ENCODE peak calls at places on chromosomes 11 and 22, in five cellular contexts. K, N, V, T and A are unnamed samples.
A peak's percentile ranks its signal among the peaks of the same experiment; 100 is the strongest.

GRCh38 chr22:19607198-19608113 is 83.2 kb upstream of the CLDN5 start:
- DNase-seq in K (peak; percentile 23), N (no peak), V (no peak), T (peak; percentile 51), A (no peak)

GRCh38 chr11:127524618-127525017 is 524.0 kb upstream of the KIRREL3 start:
- DNase-seq in K (no peak), N (no peak), V (no peak), T (no peak), A (no peak)

GRCh38 chr11:69075421-69076128 is 26.8 kb downstream of the TPCN2 start:
- DNase-seq in K (peak; percentile 67), N (no peak), V (peak; percentile 97), T (peak; percentile 99), A (peak; percentile 98)

GRCh38 chr22:48968201-48968959 is 859.3 kb downstream of the BRD1 start:
- DNase-seq in K (no peak), N (peak; percentile 85), V (no peak), T (no peak), A (no peak)

GRCh38 chr11:72720806-72721205 is 31.4 kb downstream of the ARAP1 start:
- DNase-seq in K (no peak), N (no peak), V (no peak), T (no peak), A (no peak)

GRCh38 chr11:100240051-100240450 is 447.0 kb upstream of the ARHGAP42 start:
- DNase-seq in K (no peak), N (no peak), V (no peak), T (no peak), A (no peak)

GRCh38 chr11:100636536-100636935 is 50.6 kb upstream of the ARHGAP42 start:
- DNase-seq in K (no peak), N (no peak), V (no peak), T (no peak), A (no peak)

GRCh38 chr11:62105611-62106245 is 18.1 kb upstream of the INCENP start:
- DNase-seq in K (no peak), N (no peak), V (no peak), T (no peak), A (no peak)

GRCh38 chr11:16805942-16806341 is 67.5 kb downstream of the C11orf58 start:
- DNase-seq in K (no peak), N (no peak), V (no peak), T (no peak), A (no peak)

GRCh38 chr11:128505449-128506058 is 81.8 kb downstream of the ETS1 start:
- DNase-seq in K (no peak), N (no peak), V (no peak), T (no peak), A (no peak)

GRCh38 chr11:61162092-61162935 is 1.1 kb upstream of the VPS37C start:
- DNase-seq in K (no peak), N (peak; percentile 76), V (no peak), T (peak; percentile 63), A (peak; percentile 37)

GRCh38 chr22:32352681-32353080 is 5.0 kb upstream of the RFPL3 start:
- DNase-seq in K (no peak), N (peak; percentile 60), V (no peak), T (no peak), A (no peak)

GRCh38 chr22:47322854-47323253 is 560.4 kb downstream of the TBC1D22A start:
- DNase-seq in K (no peak), N (no peak), V (no peak), T (no peak), A (no peak)

GRCh38 chr11:95877288-95877687 is 46.6 kb downstream of the MTMR2 start:
- DNase-seq in K (no peak), N (no peak), V (no peak), T (peak; percentile 96), A (no peak)

GRCh38 chr11:125372911-125373310 is 123.2 kb downstream of the FEZ1 start:
- DNase-seq in K (no peak), N (no peak), V (no peak), T (no peak), A (no peak)

DNA sequence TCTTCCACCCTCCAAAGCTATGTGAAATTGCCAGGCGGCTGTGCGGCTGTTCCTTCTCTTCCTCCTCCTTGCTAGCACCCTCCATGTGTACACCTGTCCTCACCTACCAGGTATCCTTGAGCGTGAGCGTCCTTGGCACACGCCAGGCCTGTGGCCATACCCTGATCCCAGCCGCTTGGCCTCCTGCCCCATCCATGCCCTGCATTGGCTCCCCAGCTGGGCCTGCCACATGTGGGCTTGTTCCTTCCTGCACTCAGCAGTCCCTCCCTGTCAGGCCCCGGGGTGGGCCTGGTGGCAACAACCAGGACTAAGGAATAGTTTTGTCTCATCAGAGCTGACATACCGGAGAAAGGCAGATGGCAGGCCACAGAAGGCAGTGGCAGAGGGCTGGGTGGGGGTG is 40.0 kb downstream of the SCUBE1 start:
- DNase-seq in K (no peak), N (no peak), V (no peak), T (no peak), A (no peak)
- H3K4me1 ChIP-seq in K (peaks cover 17% of the 10 kb centered on the region), N (no peaks in the 10 kb centered on the region), V (peaks cover 37% of the 10 kb centered on the region), T (no peaks in the 10 kb centered on the region), A (peaks cover 12% of the 10 kb centered on the region)

DNA sequence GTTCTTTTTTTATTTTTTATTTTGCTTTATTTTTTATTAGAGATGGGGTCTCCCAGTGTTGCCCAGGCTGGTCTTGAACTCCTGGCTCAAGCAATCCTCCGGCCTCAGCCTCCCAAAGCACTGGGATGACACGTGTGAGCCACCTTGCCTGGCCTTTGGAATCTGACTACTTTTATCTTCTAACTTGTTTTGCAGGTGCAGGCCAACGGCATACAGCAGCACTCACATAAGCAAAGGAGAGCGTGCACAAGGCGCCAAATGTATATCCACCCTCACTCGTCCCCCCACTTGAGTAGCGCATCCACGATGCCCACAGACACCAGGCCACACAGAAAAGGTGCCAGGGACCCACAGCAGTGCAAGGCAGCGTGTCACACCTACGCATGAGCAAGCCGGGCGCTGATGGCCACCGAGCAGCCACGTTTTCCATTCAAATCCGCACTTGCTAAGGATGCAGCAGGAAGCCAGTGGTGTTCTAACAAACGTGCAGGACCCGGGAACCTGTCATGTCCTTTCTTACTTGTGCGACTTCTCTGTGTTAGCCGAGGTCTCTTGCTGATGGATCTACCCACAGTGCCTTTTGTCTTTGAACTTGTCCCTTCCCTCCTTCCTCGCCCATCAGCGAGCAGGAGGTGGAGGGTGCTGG is 5.9 kb downstream of the ASCL2 start:
- DNase-seq in K (no peak), N (no peak), V (no peak), T (no peak), A (no peak)
- H3K4me1 ChIP-seq in K (peaks cover 3% of the 10 kb centered on the region), N (no peaks in the 10 kb centered on the region), V (no peaks in the 10 kb centered on the region), T (peaks cover 3% of the 10 kb centered on the region), A (peaks cover 11% of the 10 kb centered on the region)

GRCh38 chr11:102179366-102179765 is 69.1 kb downstream of the YAP1 start:
- DNase-seq in K (no peak), N (no peak), V (no peak), T (no peak), A (no peak)

GRCh38 chr11:102177974-102178631 is 67.9 kb downstream of the YAP1 start:
- DNase-seq in K (no peak), N (no peak), V (no peak), T (peak; percentile 96), A (no peak)

GRCh38 chr11:102172127-102172848 is 62.0 kb downstream of the YAP1 start:
- DNase-seq in K (no peak), N (no peak), V (no peak), T (peak; percentile 18), A (no peak)

DNA sequence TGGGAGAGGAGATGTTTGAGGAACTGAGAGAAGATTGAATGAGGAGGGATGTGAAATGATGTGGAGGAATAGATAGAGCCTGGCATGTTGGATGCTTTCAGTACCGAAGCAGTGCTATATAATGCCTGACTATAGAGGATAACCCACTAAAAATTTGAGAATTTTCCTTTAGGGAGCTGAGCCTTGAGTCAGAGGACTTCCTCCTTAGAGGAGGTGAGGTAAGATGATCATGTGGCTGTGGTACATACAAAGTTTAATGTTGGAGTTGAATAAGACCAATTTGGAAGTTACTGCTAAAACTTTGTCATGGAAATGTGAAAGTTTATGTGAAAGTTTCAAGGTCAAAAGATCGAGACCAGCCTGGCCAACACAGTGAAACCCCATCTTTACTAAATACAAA is 66.9 kb downstream of the YAP1 start:
- DNase-seq in K (no peak), N (no peak), V (no peak), T (no peak), A (no peak)
- H3K4me1 ChIP-seq in K (no peaks in the 10 kb centered on the region), N (peaks cover under 1% of the 10 kb centered on the region), V (peaks cover 3% of the 10 kb centered on the region), T (peaks cover 36% of the 10 kb centered on the region), A (peaks cover 7% of the 10 kb centered on the region)

GRCh38 chr22:27296091-27296675 is 505.4 kb downstream of the MN1 start:
- DNase-seq in K (no peak), N (no peak), V (no peak), T (no peak), A (no peak)
- H3K4me1 ChIP-seq in K (no peaks in the 10 kb centered on the region), N (peaks cover 5% of the 10 kb centered on the region), V (no peaks in the 10 kb centered on the region), T (no peaks in the 10 kb centered on the region), A (no peaks in the 10 kb centered on the region)

DNA sequence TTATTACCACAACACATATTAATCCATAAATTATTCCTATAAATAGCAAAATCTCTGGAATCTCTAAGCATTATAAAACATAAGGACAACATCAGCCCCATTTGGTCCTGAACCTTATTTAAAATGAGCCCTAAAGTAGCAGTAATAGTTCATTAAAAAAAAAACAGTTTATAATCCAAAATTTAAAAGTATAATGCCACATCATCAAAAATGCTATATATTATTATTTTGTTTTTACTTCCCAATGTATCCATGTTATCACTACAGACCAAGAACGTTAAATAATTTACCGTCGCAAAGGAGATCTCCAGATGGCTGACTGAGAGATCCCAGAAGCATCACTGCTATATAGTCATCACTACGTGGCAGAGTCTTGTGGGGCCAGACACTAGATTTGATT is 19.6 kb downstream of the GUCY1A2 start:
- DNase-seq in K (no peak), N (no peak), V (no peak), T (no peak), A (no peak)
- H3K4me1 ChIP-seq in K (no peaks in the 10 kb centered on the region), N (no peaks in the 10 kb centered on the region), V (no peaks in the 10 kb centered on the region), T (no peaks in the 10 kb centered on the region), A (no peaks in the 10 kb centered on the region)

GRCh38 chr11:120501976-120502755 is 9.4 kb upstream of the GRIK4 start:
- DNase-seq in K (no peak), N (no peak), V (no peak), T (no peak), A (no peak)
- H3K4me1 ChIP-seq in K (no peaks in the 10 kb centered on the region), N (peaks cover 5% of the 10 kb centered on the region), V (no peaks in the 10 kb centered on the region), T (no peaks in the 10 kb centered on the region), A (peaks cover 11% of the 10 kb centered on the region)